ENCODE peak calls at places on chromosomes 6 and 20, in ten cellular contexts. W is RKO; Q is GM04504; L is AG04450; H is activated gamma-delta T cell treated with Interleukin-2 at 50 U/mL for 16 hours; T is mucosa of descending colon; K is activated CD4-positive, alpha-beta T cell treated with anti-CD3 and anti-CD28 coated beads, Interleukin-2, amount 50 U/mL, for 1 hour; J is AG10803; O is epithelial cell of esophagus; P is GM13977. E is an unnamed sample.

GRCh38 chr6:166987930-166988329 is 11.3 kb upstream of the CEP43 start:
- DNase-seq in H (no peak), W (no peak), L (no peak), O (no peak), T (no peak), Q (no peak), J (no peak), K (no peak), P (no peak), E (no peak)

GRCh38 chr6:72699142-72699541 is 77.3 kb downstream of the KCNQ5 start:
- DNase-seq in W (no peak), P (no peak), Q (no peak), H (no peak), J (no peak), L (no peak), T (no peak), K (no peak), O (peak; percentile 14), E (no peak)

GRCh38 chr6:3788408-3789017 is 37.0 kb upstream of the PXDC1 start:
- DNase-seq in P (no peak), L (no peak), Q (no peak), T (no peak), H (no peak), J (no peak), K (no peak), O (no peak), W (no peak), E (no peak)

GRCh38 chr6:21664263-21665081 is 70.9 kb downstream of the SOX4 start:
- DNase-seq in J (no peak), P (peak; percentile 37), O (peak; percentile 32), T (no peak), Q (no peak), K (no peak), L (no peak), H (peak; percentile 6), W (no peak), E (no peak)

GRCh38 chr6:31356216-31356945 is 598 bp downstream of the HLA-B start:
- DNase-seq in O (no peak), Q (peak; percentile 22), L (no peak), K (peak; percentile 36), J (peak; percentile 23), H (peak; percentile 24), T (peak; percentile 76), W (no peak), P (peak; percentile 67), E (no peak)

GRCh38 chr6:98547634-98548033 is 286.7 kb upstream of the POU3F2 start:
- DNase-seq in T (no peak), P (no peak), H (no peak), L (no peak), O (peak; percentile 19), J (no peak), W (no peak), K (no peak), Q (peak; percentile 3), E (no peak)

GRCh38 chr20:50427740-50428462 is 82.3 kb upstream of the PTPN1 start:
- DNase-seq in T (no peak), Q (no peak), P (no peak), O (peak; percentile 70), W (no peak), H (no peak), L (no peak), K (no peak), J (peak; percentile 47), E (no peak)

GRCh38 chr20:16308754-16309153 is 264.5 kb downstream of the KIF16B start:
- DNase-seq in J (peak; percentile 27), K (no peak), O (peak; percentile 47), P (no peak), H (no peak), T (no peak), W (no peak), L (no peak), Q (no peak), E (no peak)

GRCh38 chr6:5260111-5260620 is 584 bp downstream of the LYRM4 start:
- DNase-seq in L (no peak), T (peak; percentile 78), J (peak; percentile 29), H (peak; percentile 73), P (peak; percentile 85), O (peak; percentile 86), Q (peak; percentile 12), W (peak; percentile 78), K (peak; percentile 67), E (peak; percentile 5)

GRCh38 chr6:156685823-156686428 is 91.3 kb upstream of the ARID1B start:
- DNase-seq in W (no peak), K (no peak), O (no peak), Q (no peak), J (no peak), P (no peak), L (no peak), H (no peak), T (no peak), E (no peak)

GRCh38 chr20:61662226-61662945 is 403.3 kb downstream of the TAF4 start:
- DNase-seq in L (no peak), T (no peak), K (no peak), P (no peak), J (no peak), O (no peak), H (no peak), Q (no peak), W (no peak), E (no peak)

GRCh38 chr6:4274382-4275082 is 139.2 kb upstream of the ECI2 start:
- DNase-seq in W (no peak), P (no peak), O (peak; percentile 62), J (no peak), K (no peak), Q (no peak), T (no peak), H (no peak), L (no peak), E (no peak)

GRCh38 chr6:158312165-158312564 is at the start of gene TULP4:
- DNase-seq in T (no peak), L (no peak), H (no peak), K (no peak), O (no peak), W (no peak), J (no peak), Q (no peak), P (no peak), E (no peak)

GRCh38 chr6:90256698-90257485 is 39.8 kb downstream of the BACH2 start:
- DNase-seq in H (no peak), O (peak; percentile 55), K (no peak), W (no peak), P (no peak), J (peak; percentile 54), T (no peak), Q (peak; percentile 44), L (peak; percentile 30), E (peak; percentile 49)

GRCh38 chr6:166423781-166424180 is 41.0 kb upstream of the MPC1 start:
- DNase-seq in Q (no peak), H (no peak), L (no peak), W (no peak), P (no peak), O (no peak), J (no peak), T (no peak), K (no peak), E (no peak)

GRCh38 chr6:139050770-139051313 is 22.3 kb downstream of the ABRACL start:
- DNase-seq in H (no peak), P (no peak), J (no peak), O (no peak), Q (no peak), T (no peak), K (no peak), W (no peak), L (no peak), E (no peak)

GRCh38 chr6:146985111-146985510 is 219.1 kb upstream of the STXBP5 start:
- DNase-seq in K (no peak), L (no peak), H (no peak), P (no peak), O (peak; percentile 11), J (no peak), Q (no peak), T (no peak), W (no peak), E (no peak)

GRCh38 chr20:32285621-32286334 is 8.3 kb downstream of the KIF3B start:
- DNase-seq in Q (peak; percentile 34), L (no peak), K (no peak), J (peak; percentile 25), H (peak; percentile 14), T (no peak), W (no peak), P (peak; percentile 62), O (peak; percentile 19), E (no peak)

GRCh38 chr6:140379919-140380318 is 1005.5 kb upstream of the CITED2 start:
- DNase-seq in Q (peak; percentile 58), O (no peak), T (no peak), W (no peak), H (no peak), K (no peak), L (peak; percentile 72), P (no peak), J (peak; percentile 94), E (no peak)

GRCh38 chr20:57793421-57793820 is 83.6 kb upstream of the PMEPA1 start:
- DNase-seq in K (no peak), W (no peak), J (no peak), H (no peak), P (no peak), Q (no peak), O (no peak), T (no peak), L (no peak), E (no peak)

GRCh38 chr6:100553243-100553642 is 88.5 kb upstream of the SIM1 start:
- DNase-seq in Q (no peak), L (no peak), K (no peak), O (no peak), P (no peak), W (no peak), J (no peak), T (no peak), H (no peak), E (no peak)

GRCh38 chr20:32681175-32682084 is 7.7 kb upstream of the C20orf203 start:
- DNase-seq in K (no peak), W (no peak), P (no peak), J (no peak), T (no peak), Q (no peak), H (no peak), O (peak; percentile 88), L (no peak), E (no peak)

GRCh38 chr20:62832212-62832922 is 15.5 kb downstream of the COL9A3 start:
- DNase-seq in T (peak; percentile 77), J (no peak), W (no peak), K (no peak), L (no peak), O (no peak), P (no peak), Q (no peak), H (no peak), E (no peak)

GRCh38 chr20:48875233-48875913 is 46.1 kb upstream of the ARFGEF2 start:
- DNase-seq in L (no peak), H (no peak), Q (no peak), J (no peak), P (no peak), W (no peak), T (no peak), O (no peak), K (no peak), E (no peak)

GRCh38 chr6:46453756-46454316 is 37.4 kb downstream of the RCAN2 start:
- DNase-seq in L (no peak), H (no peak), J (peak; percentile 59), P (no peak), Q (peak; percentile 58), W (no peak), T (no peak), K (no peak), O (no peak), E (peak; percentile 76)

GRCh38 chr6:3317741-3318211 is 59.0 kb downstream of the PSMG4 start:
- DNase-seq in L (no peak), J (peak; percentile 36), H (no peak), W (no peak), P (no peak), T (no peak), K (no peak), Q (no peak), O (no peak), E (no peak)

GRCh38 chr6:37493047-37493995 is 6.4 kb downstream of the CCDC167 start:
- DNase-seq in O (no peak), T (no peak), K (no peak), W (no peak), L (no peak), H (no peak), Q (no peak), J (no peak), P (no peak), E (no peak)

GRCh38 chr6:170208171-170208601 is 82.7 kb downstream of the DLL1 start:
- DNase-seq in P (no peak), O (no peak), T (no peak), H (peak; percentile 1), L (no peak), W (no peak), K (no peak), Q (no peak), J (no peak), E (no peak)